ENCODE peak calls at places on chromosomes 7 and 10, in ten cellular contexts. Z is ovary, U is upper lobe of left lung, F is sigmoid colon, N is GM12878, K is suprapubic skin, R is K562, M is tibial nerve, Y is stomach, W is A549. V is an unnamed sample. For H3K4me1, the result is how much of the 10 kb centered on the place peaks cover.

GRCh38 chr7:158443014-158443687 is 144.5 kb downstream of the PTPRN2 start:
- DNase-seq in R (no peak), W (no peak), K (no peak), N (no peak), M (no peak), U (peak), Y (no peak), F (no peak), Z (no peak), V (no peak)

GRCh38 chr7:86932038-86932512 is 127.4 kb downstream of the ELAPOR2 start:
- DNase-seq in M (peak), N (no peak), R (no peak), Y (no peak), K (no peak), W (peak), Z (no peak), U (no peak), F (no peak), V (no peak)

GRCh38 chr10:50594012-50594411 is 29.7 kb downstream of the SGMS1 start:
- DNase-seq in U (no peak), M (no peak), Y (no peak), F (no peak), R (no peak), W (peak), N (no peak), Z (no peak), K (no peak), V (no peak)

GRCh38 chr7:24455813-24456525 is 117.3 kb upstream of the PALS2 start:
- DNase-seq in R (no peak), N (peak), K (no peak), Z (no peak), U (no peak), M (no peak), W (no peak), F (no peak), Y (no peak), V (no peak)

GRCh38 chr10:108049668-108050067 is 885.2 kb upstream of the SORCS1 start:
- DNase-seq in W (no peak), F (no peak), U (no peak), N (peak), K (no peak), Z (no peak), M (no peak), R (no peak), Y (no peak), V (no peak)

GRCh38 chr7:70857793-70858545 is 274.0 kb upstream of the GALNT17 start:
- DNase-seq in K (no peak), R (no peak), Y (no peak), Z (no peak), M (no peak), N (no peak), U (no peak), W (no peak), F (no peak), V (no peak)

GRCh38 chr7:100864263-100864845 is 2.8 kb upstream of the TRIP6 start:
- DNase-seq in K (no peak), M (no peak), Z (no peak), N (no peak), R (no peak), Y (no peak), U (no peak), W (no peak), F (no peak), V (no peak)

GRCh38 chr7:157751951-157752673 is 415.3 kb downstream of the DNAJB6 start:
- DNase-seq in K (peak), Y (no peak), R (no peak), F (no peak), N (no peak), W (no peak), U (no peak), Z (no peak), M (no peak), V (no peak)

GRCh38 chr10:104639595-104640338 is 1.3 kb upstream of the SORCS3 start:
- DNase-seq in M (no peak), W (peak), K (no peak), Y (no peak), U (no peak), F (no peak), R (no peak), N (no peak), Z (no peak), V (no peak)

GRCh38 chr10:132496360-132497082 is 41.1 kb upstream of the INPP5A start:
- DNase-seq in R (no peak), Y (no peak), Z (no peak), U (no peak), W (no peak), N (no peak), K (peak), F (peak), M (no peak), V (no peak)

DNA sequence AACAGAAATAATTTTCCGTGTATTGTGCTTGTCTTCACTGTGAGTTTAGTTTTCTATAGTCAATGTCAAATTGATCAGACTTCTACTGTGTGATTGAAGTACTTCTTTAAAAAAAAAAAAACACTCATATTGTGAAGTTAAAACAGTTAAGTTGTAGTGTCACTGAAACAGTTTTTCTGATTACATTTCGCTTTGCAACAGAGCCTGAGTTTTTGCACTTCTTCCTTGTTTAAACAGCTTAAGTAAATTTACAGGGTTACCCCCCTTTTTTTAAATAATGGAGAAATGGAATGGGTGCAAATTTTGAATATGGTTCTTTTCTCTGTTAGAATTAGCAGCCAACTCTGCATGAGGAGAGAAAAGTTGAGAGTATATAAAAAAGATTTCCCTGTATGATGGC is 117.3 kb downstream of the VTI1A start:
- DNase-seq in Z (no peak), K (no peak), M (no peak), Y (no peak), U (no peak), W (no peak), F (no peak), R (no peak), N (no peak), V (no peak)
- H3K27ac ChIP-seq in Z (no peak), K (no peak), M (no peak), Y (no peak), U (no peak), W (no peak), F (no peak), R (no peak), N (no peak), V (no peak)

DNA sequence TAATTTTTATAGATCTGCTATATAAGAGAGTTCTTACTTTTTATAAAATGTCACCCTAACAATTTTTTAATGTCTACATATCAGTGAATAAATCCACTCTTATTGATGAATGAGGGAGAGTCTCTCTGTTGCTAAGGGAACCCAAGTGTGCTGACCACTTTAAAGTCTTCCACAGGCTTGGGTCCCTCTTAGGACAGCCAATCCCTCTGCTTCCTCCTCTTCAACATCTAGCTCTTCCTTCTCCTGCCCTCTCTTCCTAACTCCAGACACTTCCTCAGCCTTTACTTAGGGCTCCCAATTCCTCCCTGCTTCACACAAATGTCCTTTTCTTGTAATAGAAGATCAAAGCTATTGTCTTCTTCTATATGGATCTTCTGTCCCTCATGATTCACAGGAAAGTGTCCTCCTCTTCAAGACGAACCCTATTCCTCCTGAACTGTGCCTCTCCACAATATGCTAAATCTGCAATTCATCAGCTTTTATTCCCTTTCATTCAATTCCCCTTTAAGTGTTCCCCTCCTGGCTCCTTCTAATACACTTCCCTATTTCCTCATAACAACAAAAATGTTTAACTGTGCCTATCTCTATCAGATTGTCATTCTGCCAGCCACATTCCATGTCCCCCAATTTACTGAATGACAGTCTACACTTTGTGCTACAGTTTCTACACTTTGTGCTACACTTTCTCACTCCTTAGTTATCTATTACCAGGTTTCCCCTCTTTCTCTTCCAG is 37.7 kb downstream of the CDK6 start:
- DNase-seq in W (no peak), Z (no peak), Y (no peak), R (peak), U (no peak), N (no peak), M (no peak), K (no peak), F (no peak), V (no peak)
- H3K4me1 ChIP-seq in W (half or more), Z (under half), Y (under half), R (under half), U (under half), N (under half), M (under half), K (under half), F (under half), V (under half)

GRCh38 chr7:74194686-74195085 is 15.1 kb upstream of the LAT2 start:
- DNase-seq in F (no peak), Y (no peak), R (no peak), M (no peak), Z (no peak), K (no peak), N (no peak), U (peak), W (no peak), V (no peak)

GRCh38 chr7:74193913-74194312 is 15.9 kb upstream of the LAT2 start:
- DNase-seq in W (no peak), F (no peak), N (no peak), Y (no peak), M (no peak), U (no peak), R (no peak), Z (no peak), K (no peak), V (no peak)

GRCh38 chr7:74191231-74191630 is 17.1 kb downstream of the EIF4H start:
- DNase-seq in F (peak), K (no peak), M (no peak), N (no peak), R (no peak), W (no peak), Z (no peak), U (no peak), Y (no peak), V (no peak)

GRCh38 chr7:74190259-74190658 is 16.1 kb downstream of the EIF4H start:
- DNase-seq in M (no peak), W (no peak), K (no peak), R (no peak), F (peak), Y (no peak), Z (no peak), N (no peak), U (no peak), V (no peak)

DNA sequence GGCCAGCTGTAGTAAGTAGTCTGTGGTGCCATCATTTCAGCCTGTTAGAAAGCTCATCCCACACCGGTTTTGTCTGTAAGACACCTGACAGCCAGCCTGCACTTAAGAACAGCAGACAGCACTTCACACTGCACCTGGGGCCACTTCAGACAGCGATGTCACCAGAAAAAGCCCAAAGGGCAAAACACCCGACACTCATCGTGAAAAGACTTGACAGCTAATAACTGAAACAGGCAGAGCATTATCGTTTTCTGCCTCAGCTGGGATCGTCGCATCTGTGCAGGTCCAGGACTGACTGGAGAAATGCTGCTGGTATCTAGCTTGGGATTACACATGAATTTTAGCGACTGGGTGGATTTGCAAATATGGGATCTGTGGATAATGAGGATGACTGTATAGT is 16.8 kb upstream of the LAT2 start:
- DNase-seq in F (peak), Z (no peak), N (no peak), K (no peak), Y (no peak), W (no peak), U (no peak), R (no peak), M (no peak), V (no peak)
- TF ChIP-seq EP300 in F (no peak), Z (no peak), N (no peak), K (no peak), Y (no peak), W (no peak), U (no peak), R (no peak), M (no peak), V (no peak)

GRCh38 chr10:52318136-52318810 is 4.2 kb downstream of the DKK1 start:
- DNase-seq in N (no peak), K (no peak), F (no peak), Z (no peak), M (no peak), W (peak), U (no peak), Y (no peak), R (no peak), V (no peak)

GRCh38 chr10:52319926-52320325 is 5.8 kb downstream of the DKK1 start:
- DNase-seq in Y (no peak), Z (no peak), R (no peak), W (no peak), F (no peak), K (no peak), N (no peak), M (no peak), U (no peak), V (no peak)

GRCh38 chr10:52318822-52319464 is 4.9 kb downstream of the DKK1 start:
- DNase-seq in W (peak), K (no peak), Y (no peak), N (no peak), R (no peak), M (no peak), Z (no peak), U (no peak), F (no peak), V (no peak)

GRCh38 chr10:52322941-52323340 is 8.9 kb downstream of the DKK1 start:
- DNase-seq in U (no peak), Y (no peak), K (no peak), M (no peak), R (no peak), N (no peak), Z (no peak), F (no peak), W (no peak), V (no peak)

GRCh38 chr10:52322323-52322722 is 8.2 kb downstream of the DKK1 start:
- DNase-seq in Z (no peak), W (no peak), R (no peak), U (no peak), F (no peak), M (no peak), Y (no peak), K (no peak), N (no peak), V (no peak)
- H3K27ac ChIP-seq in Z (no peak), W (peak), R (no peak), U (no peak), F (no peak), M (no peak), Y (no peak), K (no peak), N (no peak), V (no peak)

DNA sequence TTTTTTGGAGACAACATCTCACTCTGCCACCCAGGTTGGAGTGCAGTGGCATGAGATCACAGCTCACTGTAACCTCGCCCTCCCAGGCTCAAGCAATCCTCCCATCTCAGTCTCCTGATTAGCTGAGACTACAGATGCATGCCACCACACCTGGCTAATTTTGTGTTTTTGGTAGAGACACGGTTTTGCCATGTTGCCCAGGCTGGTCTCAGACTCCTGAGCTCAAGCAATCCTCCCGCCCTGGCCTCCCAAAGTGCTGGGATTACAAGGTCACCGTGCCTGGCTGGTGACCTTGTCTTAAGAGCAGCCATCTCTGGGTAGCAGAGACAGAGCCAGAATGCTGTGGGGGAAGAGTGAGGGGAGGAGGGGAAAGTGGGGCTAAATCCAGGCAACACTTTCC is 25.8 kb upstream of the ASCC1 start:
- DNase-seq in Z (no peak), N (no peak), Y (no peak), R (no peak), K (no peak), W (no peak), F (no peak), U (no peak), M (no peak), V (no peak)
- H3K4me1 ChIP-seq in Z (under half), N (under half), Y (half or more), R (under half), K (half or more), W (half or more), F (half or more), U (half or more), M (under half), V (under half)

GRCh38 chr7:107690084-107690483 is 29.5 kb downstream of the SLC26A4 start:
- DNase-seq in F (no peak), W (no peak), Y (no peak), Z (no peak), U (no peak), N (no peak), K (no peak), M (no peak), R (no peak), V (no peak)

GRCh38 chr7:107686816-107687387 is 26.3 kb downstream of the SLC26A4 start:
- DNase-seq in Z (no peak), K (no peak), W (no peak), N (no peak), R (no peak), F (no peak), Y (no peak), M (no peak), U (no peak), V (no peak)

GRCh38 chr7:107684947-107685463 is 24.4 kb downstream of the SLC26A4 start:
- DNase-seq in Z (no peak), K (no peak), U (no peak), W (no peak), N (no peak), Y (no peak), R (no peak), M (no peak), F (no peak), V (no peak)

GRCh38 chr7:107689553-107689952 is 28.9 kb downstream of the SLC26A4 start:
- DNase-seq in M (no peak), Z (no peak), F (no peak), Y (no peak), U (no peak), W (no peak), K (no peak), R (no peak), N (no peak), V (no peak)

GRCh38 chr7:107687656-107688055 is 27.0 kb downstream of the SLC26A4 start:
- DNase-seq in M (no peak), W (no peak), K (no peak), R (no peak), N (no peak), F (no peak), U (no peak), Y (no peak), Z (no peak), V (no peak)
- TF ChIP-seq EP300 in M (no peak), W (no peak), K (no peak), R (no peak), N (no peak), F (no peak), U (no peak), Y (no peak), Z (no peak), V (no peak)

GRCh38 chr10:1085258-1085657 is 29.1 kb downstream of the WDR37 start:
- DNase-seq in U (no peak), Z (no peak), N (no peak), R (no peak), K (no peak), Y (no peak), M (no peak), W (no peak), F (no peak), V (no peak)

GRCh38 chr10:1084011-1084950 is 28.1 kb downstream of the WDR37 start:
- DNase-seq in W (no peak), Y (no peak), Z (no peak), U (peak), K (no peak), N (no peak), M (no peak), R (no peak), F (no peak), V (no peak)

GRCh38 chr10:1089017-1089689 is 33.0 kb downstream of the WDR37 start:
- DNase-seq in Y (no peak), U (peak), M (no peak), N (no peak), W (no peak), F (no peak), Z (no peak), R (no peak), K (no peak), V (no peak)

GRCh38 chr10:1083581-1083980 is 27.4 kb downstream of the WDR37 start:
- DNase-seq in F (no peak), Z (no peak), M (no peak), U (peak), Y (no peak), K (no peak), N (no peak), W (no peak), R (no peak), V (no peak)

DNA sequence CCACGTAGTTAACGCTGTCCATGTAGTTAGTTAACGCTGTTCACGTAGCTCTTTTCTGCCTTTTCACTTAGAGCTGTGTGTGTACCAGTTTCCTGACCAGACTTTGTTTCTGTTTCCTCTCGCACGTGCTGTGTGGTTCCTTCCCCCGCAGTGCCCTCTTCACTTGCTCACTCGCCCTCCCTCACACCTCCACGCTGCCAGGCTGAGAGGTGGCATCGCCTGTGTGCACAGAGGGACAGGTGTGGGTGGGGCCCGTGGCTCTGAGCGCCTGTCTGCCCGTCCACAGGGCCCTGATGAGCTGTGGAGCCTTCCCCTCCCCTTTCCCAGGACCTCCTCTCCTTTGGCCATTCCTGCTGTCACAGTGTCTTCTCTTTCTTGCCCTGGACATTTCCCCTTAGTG is 30.6 kb downstream of the WDR37 start:
- DNase-seq in U (peak), Z (no peak), R (no peak), W (no peak), Y (no peak), F (no peak), N (no peak), M (no peak), K (no peak), V (no peak)
- H3K27ac ChIP-seq in U (no peak), Z (no peak), R (no peak), W (no peak), Y (no peak), F (no peak), N (no peak), M (no peak), K (no peak), V (no peak)

GRCh38 chr7:92766461-92767003 is 69.8 kb downstream of the CDK6 start:
- DNase-seq in R (no peak), K (no peak), N (no peak), U (no peak), M (peak), Y (no peak), F (no peak), Z (no peak), W (peak), V (no peak)
- H3K4me1 ChIP-seq in R (under half), K (under half), N (under half), U (under half), M (under half), Y (half or more), F (half or more), Z (under half), W (half or more), V (under half)

GRCh38 chr7:92621026-92621540 is 30.9 kb upstream of the FAM133B start:
- DNase-seq in K (no peak), Y (peak), W (peak), U (no peak), Z (peak), F (peak), R (peak), M (peak), N (peak), V (peak)
- TF ChIP-seq EP300 in K (no peak), Y (no peak), W (no peak), U (no peak), Z (no peak), F (no peak), R (no peak), M (no peak), N (no peak), V (no peak)